ENCODE peak calls at places on chromosomes 4 and X, in five cellular contexts. W, P, Q, X and N are unnamed samples.

GRCh38 chr4:77699731-77700210 is 94.2 kb downstream of the CXCL13 start:
- DNase-seq in W (no peak), P (peak), Q (no peak), X (peak), N (peak)

GRCh38 chrX:104343408-104344129 is 88.8 kb upstream of the ESX1 start:
- DNase-seq in W (no peak), P (no peak), Q (peak), X (peak), N (peak)

GRCh38 chr4:1446502-1447153 is 40.4 kb upstream of the NKX1-1 start:
- DNase-seq in W (no peak), P (no peak), Q (no peak), X (no peak), N (no peak)

GRCh38 chr4:61890321-61890720 is 690.2 kb downstream of the ADGRL3 start:
- DNase-seq in W (no peak), P (no peak), Q (no peak), X (no peak), N (no peak)

GRCh38 chr4:152485726-152486276 is 50.1 kb downstream of the FBXW7 start:
- DNase-seq in W (no peak), P (peak), Q (no peak), X (no peak), N (peak)

GRCh38 chrX:22122510-22122909 is 90.4 kb downstream of the PHEX start:
- DNase-seq in W (no peak), P (peak), Q (no peak), X (no peak), N (peak)

GRCh38 chr4:105135746-105136145 is 10.9 kb upstream of the TET2 start:
- DNase-seq in W (no peak), P (no peak), Q (no peak), X (no peak), N (no peak)

GRCh38 chr4:35541888-35542213 is 702.5 kb downstream of the ARAP2 start:
- DNase-seq in W (no peak), P (no peak), Q (no peak), X (no peak), N (no peak)

GRCh38 chr4:161714022-161714751 is 449.6 kb downstream of the FSTL5 start:
- DNase-seq in W (no peak), P (peak), Q (no peak), X (peak), N (peak)

GRCh38 chr4:90184560-90184959 is 57.4 kb downstream of the CCSER1 start:
- DNase-seq in W (no peak), P (no peak), Q (no peak), X (no peak), N (no peak)

GRCh38 chrX:30910124-30910860 is 21.2 kb upstream of the TAB3 start:
- DNase-seq in W (no peak), P (no peak), Q (no peak), X (peak), N (peak)

GRCh38 chr4:125125256-125125655 is 189.5 kb upstream of the FAT4 start:
- DNase-seq in W (no peak), P (no peak), Q (no peak), X (no peak), N (peak)

GRCh38 chr4:184265566-184266351 is 48.1 kb upstream of the ENPP6 start:
- DNase-seq in W (no peak), P (no peak), Q (peak), X (peak), N (no peak)

DNA sequence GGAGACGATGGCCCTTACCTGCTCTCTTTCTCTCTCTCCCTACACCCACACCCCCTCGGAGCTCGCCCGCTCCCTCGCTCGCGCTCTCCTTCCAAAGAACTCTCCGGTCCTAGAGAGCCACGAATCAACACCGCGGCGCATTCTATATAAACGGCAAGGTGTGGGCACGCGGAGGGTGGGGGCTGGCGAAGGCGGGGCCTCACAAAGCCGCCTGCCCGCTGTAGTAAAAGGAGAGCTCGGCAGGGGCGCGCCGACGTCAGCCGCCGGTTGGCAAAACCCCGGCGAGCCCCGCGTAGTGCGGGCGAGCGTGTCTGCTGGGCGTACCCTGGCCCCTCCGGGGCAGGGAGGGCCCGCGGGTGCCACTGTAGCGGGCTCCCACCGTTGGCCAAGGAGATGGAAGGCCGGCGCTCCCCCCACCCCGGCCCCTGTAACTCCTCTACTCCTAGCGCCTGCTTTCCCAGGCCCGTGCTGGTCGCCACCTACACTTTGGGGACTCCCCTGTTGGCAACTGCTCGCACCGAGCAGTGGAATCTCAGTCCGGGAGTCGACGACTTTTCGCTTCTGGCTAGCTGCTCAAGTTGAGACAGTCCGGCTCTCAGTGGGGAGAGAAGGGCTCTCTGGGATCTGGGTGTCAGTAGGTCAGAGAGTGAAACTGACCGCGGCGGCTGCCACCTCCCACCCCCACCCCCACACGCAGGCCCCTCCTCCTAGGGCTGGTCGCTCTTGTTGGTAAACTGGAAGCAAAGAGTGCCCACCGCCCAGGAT is 325.5 kb upstream of the F9 start:
- DNase-seq in W (no peak), P (no peak), Q (peak), X (peak), N (no peak)
- H3K4me3 ChIP-seq in W (peak), P (peak), Q (peak), X (peak), N (peak)

DNA sequence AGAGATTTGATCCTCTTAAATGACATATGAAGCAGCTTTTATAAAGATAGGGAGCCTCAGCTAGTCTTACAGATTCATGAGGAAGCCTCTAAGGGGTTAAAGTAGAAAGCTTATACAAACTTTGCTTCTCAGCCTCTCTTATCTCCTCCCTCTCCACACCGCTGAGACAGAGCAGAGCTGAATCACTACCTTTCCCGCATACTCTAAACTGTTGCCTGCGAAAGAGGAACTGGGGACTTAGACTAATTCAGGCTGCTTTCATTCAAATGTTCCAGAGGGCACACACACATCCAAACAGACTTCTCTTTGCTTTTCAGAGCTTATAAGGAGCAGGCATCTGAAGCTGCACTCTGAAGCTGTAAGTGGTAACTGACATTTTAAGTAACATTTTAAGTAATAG is at the start of gene SERTM2:
- DNase-seq in W (no peak), P (no peak), Q (no peak), X (no peak), N (peak)
- H3K4me3 ChIP-seq in W (no peak), P (no peak), Q (no peak), X (no peak), N (no peak)

GRCh38 chr4:95381843-95382580 is 166.8 kb downstream of the UNC5C start:
- DNase-seq in W (no peak), P (no peak), Q (no peak), X (no peak), N (no peak)

GRCh38 chr4:95371457-95372179 is 177.2 kb downstream of the UNC5C start:
- DNase-seq in W (no peak), P (no peak), Q (no peak), X (peak), N (no peak)

GRCh38 chr4:95379633-95380032 is 169.1 kb downstream of the UNC5C start:
- DNase-seq in W (no peak), P (no peak), Q (no peak), X (no peak), N (no peak)

GRCh38 chr4:95377511-95377910 is 171.3 kb downstream of the UNC5C start:
- DNase-seq in W (no peak), P (no peak), Q (no peak), X (no peak), N (no peak)
- H3K4me3 ChIP-seq in W (no peak), P (no peak), Q (no peak), X (no peak), N (no peak)

GRCh38 chr4:83213640-83214039 is 71.0 kb downstream of the COQ2 start:
- DNase-seq in W (no peak), P (no peak), Q (no peak), X (no peak), N (no peak)

GRCh38 chr4:83214079-83214478 is 70.5 kb downstream of the COQ2 start:
- DNase-seq in W (no peak), P (no peak), Q (no peak), X (no peak), N (no peak)

GRCh38 chr4:83208371-83208770 is 76.2 kb downstream of the COQ2 start:
- DNase-seq in W (no peak), P (no peak), Q (no peak), X (no peak), N (no peak)

GRCh38 chr4:83208776-83209365 is 75.7 kb downstream of the COQ2 start:
- DNase-seq in W (no peak), P (no peak), Q (no peak), X (no peak), N (no peak)

GRCh38 chr4:83212041-83212851 is 72.4 kb downstream of the COQ2 start:
- DNase-seq in W (no peak), P (no peak), Q (peak), X (no peak), N (no peak)
- H3K4me3 ChIP-seq in W (no peak), P (no peak), Q (no peak), X (no peak), N (no peak)

GRCh38 chr4:2494992-2495391 is 26.1 kb downstream of the RNF4 start:
- DNase-seq in W (no peak), P (no peak), Q (no peak), X (no peak), N (no peak)
- H3K4me3 ChIP-seq in W (no peak), P (no peak), Q (no peak), X (no peak), N (no peak)

DNA sequence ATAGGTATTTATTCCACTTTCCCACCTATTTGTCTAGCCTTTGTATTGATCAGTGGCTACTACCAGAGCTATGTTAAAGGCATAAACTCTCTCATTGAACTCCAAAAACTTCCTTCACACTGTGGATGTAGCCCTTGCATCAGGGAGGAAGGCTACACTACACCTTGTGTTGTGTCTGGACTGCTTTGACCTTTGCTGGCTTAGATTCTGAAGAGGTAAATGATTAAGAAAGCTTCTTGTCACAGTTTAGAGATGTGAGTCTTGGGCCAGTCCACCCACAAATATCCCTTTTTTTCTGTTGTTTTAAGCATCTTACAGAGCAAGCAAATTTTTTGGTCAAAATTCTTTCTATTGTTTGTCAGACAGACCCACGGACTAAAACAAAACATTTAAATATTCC is 1.9 kb downstream of the ENPEP start:
- DNase-seq in W (no peak), P (no peak), Q (no peak), X (no peak), N (no peak)
- H3K4me3 ChIP-seq in W (no peak), P (no peak), Q (no peak), X (peak), N (no peak)

DNA sequence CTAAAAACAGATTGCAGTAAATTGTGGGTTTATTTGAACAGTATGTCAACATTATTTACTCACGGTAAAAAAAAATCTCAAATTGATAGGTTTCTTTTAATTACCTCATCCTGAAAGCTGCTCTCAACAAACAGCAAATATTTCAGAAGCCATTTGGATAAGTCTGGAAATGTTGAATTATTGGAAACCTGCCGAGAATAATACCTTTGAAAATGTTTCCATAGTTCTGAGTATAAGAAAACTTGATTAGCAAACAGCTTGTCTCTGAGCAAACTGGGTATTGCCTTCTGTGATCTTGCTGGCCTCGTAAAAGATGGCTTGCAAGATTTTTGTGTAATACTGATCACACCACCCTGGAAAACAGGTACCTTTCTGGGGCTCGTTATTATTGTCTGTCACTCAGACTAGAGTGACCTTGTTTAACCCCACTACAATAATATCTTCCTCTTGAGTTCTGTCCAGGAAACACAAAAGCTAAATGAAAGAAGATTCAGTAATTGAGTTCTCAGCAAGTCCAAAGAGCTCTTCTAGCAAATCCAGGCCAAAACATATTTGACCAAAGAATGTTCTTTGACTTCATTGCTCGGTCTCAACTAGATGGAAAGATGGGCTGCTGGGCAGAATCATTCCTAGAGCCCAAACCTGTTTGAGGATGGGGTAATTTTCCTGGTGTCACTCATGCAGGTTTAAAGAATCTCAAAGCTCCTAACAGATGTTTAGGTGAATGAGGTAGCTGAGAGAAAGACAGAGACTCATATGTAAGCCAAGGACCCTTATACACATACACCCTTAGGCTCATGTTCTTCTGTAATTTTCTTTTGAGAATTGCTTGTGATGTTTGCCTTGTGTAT is 255.6 kb upstream of the JADE1 start:
- DNase-seq in W (no peak), P (no peak), Q (no peak), X (no peak), N (no peak)
- H3K4me3 ChIP-seq in W (peak), P (peak), Q (peak), X (peak), N (no peak)

GRCh38 chr4:47466061-47466785 is 2.7 kb upstream of the COMMD8 start:
- DNase-seq in W (no peak), P (no peak), Q (no peak), X (no peak), N (no peak)

GRCh38 chr4:47463235-47463956 is at the start of gene COMMD8:
- DNase-seq in W (peak), P (peak), Q (peak), X (peak), N (peak)

GRCh38 chr4:47462799-47463234 is 685 bp downstream of the COMMD8 start:
- DNase-seq in W (no peak), P (no peak), Q (no peak), X (no peak), N (no peak)

GRCh38 chr4:47468686-47469365 is 5.3 kb upstream of the COMMD8 start:
- DNase-seq in W (no peak), P (no peak), Q (no peak), X (no peak), N (no peak)

GRCh38 chr4:47465008-47465407 is 1.5 kb upstream of the COMMD8 start:
- DNase-seq in W (no peak), P (no peak), Q (no peak), X (no peak), N (no peak)
- H3K4me3 ChIP-seq in W (no peak), P (no peak), Q (no peak), X (no peak), N (no peak)

GRCh38 chrX:134797390-134797700 is 139.1 kb upstream of the PLAC1 start:
- DNase-seq in W (no peak), P (no peak), Q (no peak), X (no peak), N (no peak)
- H3K4me3 ChIP-seq in W (peak), P (peak), Q (peak), X (peak), N (peak)

DNA sequence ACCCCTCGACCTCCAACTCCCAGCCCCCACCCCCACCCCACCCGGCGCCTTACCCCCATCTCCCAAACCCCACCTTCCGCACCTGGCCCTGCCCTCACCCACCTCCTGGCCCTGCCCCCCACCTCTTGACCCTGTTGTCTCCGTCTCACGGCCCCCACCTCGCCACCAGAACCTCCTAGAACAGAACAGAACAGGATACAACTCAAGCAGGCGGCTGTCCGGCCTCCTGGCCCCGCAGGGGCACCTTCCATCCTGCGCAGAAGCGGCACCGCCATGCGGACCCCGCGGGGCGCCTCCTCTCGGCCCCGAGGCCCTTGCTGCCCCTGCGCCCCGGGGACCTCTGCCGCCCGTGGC is 354 bp downstream of the CTAG2 start:
- DNase-seq in W (no peak), P (no peak), Q (no peak), X (no peak), N (no peak)
- H3K4me3 ChIP-seq in W (no peak), P (no peak), Q (no peak), X (no peak), N (no peak)